ENCODE peak calls at places on chromosomes 12 and 14, in five cellular contexts. One of them, this sample, is unnamed.

GRCh38 chr12:93483151-93483807 is 16.0 kb downstream of the MRPL42 start:
- DNase-seq in SK-N-SH: no peak
- DNase-seq in AG20443: no peak
- DNase-seq in HS-27A: no peak
- DNase-seq in ACHN: no peak
- DNase-seq in this sample: no peak

GRCh38 chr14:54816450-54816849 is 86.2 kb downstream of the GCH1 start:
- DNase-seq in HS-27A: no peak
- DNase-seq in AG20443: no peak
- DNase-seq in ACHN: no peak
- DNase-seq in SK-N-SH: peak; percentile 54
- DNase-seq in this sample: no peak

GRCh38 chr12:48514728-48515127 is 10.7 kb upstream of the OR8S1 start:
- DNase-seq in HS-27A: no peak
- DNase-seq in SK-N-SH: no peak
- DNase-seq in AG20443: no peak
- DNase-seq in ACHN: no peak
- DNase-seq in this sample: no peak

GRCh38 chr12:89650239-89650638 is 58.4 kb downstream of the ATP2B1 start:
- DNase-seq in ACHN: no peak
- DNase-seq in HS-27A: no peak
- DNase-seq in SK-N-SH: no peak
- DNase-seq in AG20443: no peak
- DNase-seq in this sample: no peak

GRCh38 chr12:42609605-42610004 is 20.1 kb upstream of the PRICKLE1 start:
- DNase-seq in HS-27A: no peak
- DNase-seq in SK-N-SH: no peak
- DNase-seq in ACHN: peak; percentile 28
- DNase-seq in AG20443: no peak
- DNase-seq in this sample: no peak

GRCh38 chr14:57227083-57227482 is 41.6 kb downstream of the EXOC5 start:
- DNase-seq in ACHN: no peak
- DNase-seq in SK-N-SH: no peak
- DNase-seq in HS-27A: no peak
- DNase-seq in AG20443: no peak
- DNase-seq in this sample: no peak

GRCh38 chr14:49483266-49483665 is 102.9 kb downstream of the RPS29 start:
- DNase-seq in SK-N-SH: peak; percentile 31
- DNase-seq in ACHN: no peak
- DNase-seq in AG20443: no peak
- DNase-seq in HS-27A: no peak
- DNase-seq in this sample: no peak

GRCh38 chr12:25629341-25629740 is 76.3 kb upstream of the LMNTD1 start:
- DNase-seq in HS-27A: no peak
- DNase-seq in AG20443: no peak
- DNase-seq in SK-N-SH: no peak
- DNase-seq in ACHN: no peak
- DNase-seq in this sample: no peak

GRCh38 chr12:54412786-54413185 is 6.3 kb downstream of the ITGA5 start:
- DNase-seq in HS-27A: no peak
- DNase-seq in AG20443: no peak
- DNase-seq in SK-N-SH: no peak
- DNase-seq in ACHN: no peak
- DNase-seq in this sample: no peak

GRCh38 chr12:47744005-47744651 is 14.6 kb downstream of the RAPGEF3 start:
- DNase-seq in AG20443: no peak
- DNase-seq in ACHN: no peak
- DNase-seq in SK-N-SH: peak; percentile 51
- DNase-seq in HS-27A: no peak
- DNase-seq in this sample: no peak

GRCh38 chr12:51951843-51952722 is 584 bp downstream of the ACVR1B start:
- DNase-seq in SK-N-SH: peak; percentile 30
- DNase-seq in HS-27A: no peak
- DNase-seq in AG20443: peak; percentile 38
- DNase-seq in ACHN: peak; percentile 17
- DNase-seq in this sample: no peak

GRCh38 chr14:67607646-67608045 is 7.6 kb upstream of the PIGH start:
- DNase-seq in SK-N-SH: no peak
- DNase-seq in ACHN: no peak
- DNase-seq in HS-27A: no peak
- DNase-seq in AG20443: no peak
- DNase-seq in this sample: no peak

GRCh38 chr14:96363751-96364336 is 518 bp downstream of the GSKIP start:
- DNase-seq in ACHN: peak; percentile 64
- DNase-seq in HS-27A: no peak
- DNase-seq in SK-N-SH: peak; percentile 55
- DNase-seq in AG20443: peak; percentile 55
- DNase-seq in this sample: no peak

GRCh38 chr14:68569546-68569908 is 223.3 kb downstream of the ZFP36L1 start:
- DNase-seq in SK-N-SH: no peak
- DNase-seq in HS-27A: no peak
- DNase-seq in AG20443: no peak
- DNase-seq in ACHN: no peak
- DNase-seq in this sample: no peak

GRCh38 chr12:15268927-15269552 is 47.8 kb upstream of the RERG start:
- DNase-seq in SK-N-SH: peak; percentile 67
- DNase-seq in ACHN: peak; percentile 85
- DNase-seq in AG20443: peak; percentile 73
- DNase-seq in HS-27A: peak; percentile 40
- DNase-seq in this sample: peak; percentile 1

GRCh38 chr14:53840444-53840843 is 116.2 kb downstream of the BMP4 start:
- DNase-seq in SK-N-SH: no peak
- DNase-seq in AG20443: no peak
- DNase-seq in ACHN: no peak
- DNase-seq in HS-27A: no peak
- DNase-seq in this sample: no peak

GRCh38 chr12:67909681-67910080 is 79.6 kb upstream of the IFNG-AS1 start:
- DNase-seq in SK-N-SH: no peak
- DNase-seq in AG20443: no peak
- DNase-seq in HS-27A: no peak
- DNase-seq in ACHN: peak; percentile 28
- DNase-seq in this sample: no peak

GRCh38 chr14:58298477-58298879 is at the start of gene ARID4A:
- DNase-seq in SK-N-SH: no peak
- DNase-seq in HS-27A: no peak
- DNase-seq in ACHN: no peak
- DNase-seq in AG20443: no peak
- DNase-seq in this sample: no peak

GRCh38 chr12:68792952-68793351 is 15.0 kb upstream of the MDM2 start:
- DNase-seq in HS-27A: peak; percentile 17
- DNase-seq in SK-N-SH: peak; percentile 65
- DNase-seq in AG20443: peak; percentile 59
- DNase-seq in ACHN: peak; percentile 86
- DNase-seq in this sample: no peak

GRCh38 chr12:110698171-110698902 is 9.4 kb upstream of the HVCN1 start:
- DNase-seq in HS-27A: peak; percentile 8
- DNase-seq in ACHN: peak; percentile 92
- DNase-seq in SK-N-SH: no peak
- DNase-seq in AG20443: peak; percentile 76
- DNase-seq in this sample: peak; percentile 73

GRCh38 chr14:103480595-103480994 is 42.0 kb downstream of the CKB start:
- DNase-seq in SK-N-SH: no peak
- DNase-seq in HS-27A: no peak
- DNase-seq in AG20443: no peak
- DNase-seq in ACHN: no peak
- DNase-seq in this sample: no peak

GRCh38 chr14:76780875-76781647 is 19.8 kb downstream of the VASH1 start:
- DNase-seq in ACHN: no peak
- DNase-seq in HS-27A: no peak
- DNase-seq in SK-N-SH: peak; percentile 63
- DNase-seq in AG20443: no peak
- DNase-seq in this sample: no peak

GRCh38 chr12:122471324-122472226 is 29.2 kb downstream of the ZCCHC8 start:
- DNase-seq in AG20443: peak; percentile 51
- DNase-seq in HS-27A: peak; percentile 39
- DNase-seq in ACHN: peak; percentile 87
- DNase-seq in SK-N-SH: peak; percentile 58
- DNase-seq in this sample: peak; percentile 31

GRCh38 chr12:89733579-89734201 is 25.1 kb upstream of the ATP2B1 start:
- DNase-seq in SK-N-SH: no peak
- DNase-seq in HS-27A: peak; percentile 92
- DNase-seq in AG20443: peak; percentile 53
- DNase-seq in ACHN: peak; percentile 23
- DNase-seq in this sample: peak; percentile 96

GRCh38 chr14:53894456-53894855 is 62.2 kb downstream of the BMP4 start:
- DNase-seq in SK-N-SH: no peak
- DNase-seq in HS-27A: peak; percentile 72
- DNase-seq in AG20443: peak; percentile 58
- DNase-seq in ACHN: peak; percentile 29
- DNase-seq in this sample: no peak

GRCh38 chr12:96502477-96502876 is 13.1 kb downstream of the CFAP54 start:
- DNase-seq in HS-27A: no peak
- DNase-seq in AG20443: no peak
- DNase-seq in SK-N-SH: no peak
- DNase-seq in ACHN: no peak
- DNase-seq in this sample: no peak

GRCh38 chr14:51657762-51658161 is 6.1 kb downstream of the FRMD6 start:
- DNase-seq in HS-27A: no peak
- DNase-seq in ACHN: no peak
- DNase-seq in AG20443: no peak
- DNase-seq in SK-N-SH: no peak
- DNase-seq in this sample: no peak

GRCh38 chr12:49893753-49894752 is 9.6 kb downstream of the FAIM2 start:
- DNase-seq in AG20443: no peak
- DNase-seq in HS-27A: no peak
- DNase-seq in ACHN: peak; percentile 54
- DNase-seq in SK-N-SH: no peak
- DNase-seq in this sample: no peak

GRCh38 chr12:31215521-31216232 is 110.3 kb downstream of the SINHCAF start:
- DNase-seq in HS-27A: no peak
- DNase-seq in SK-N-SH: no peak
- DNase-seq in AG20443: no peak
- DNase-seq in ACHN: no peak
- DNase-seq in this sample: no peak

GRCh38 chr12:86551146-86551571 is 295.0 kb upstream of the MGAT4C start:
- DNase-seq in AG20443: no peak
- DNase-seq in HS-27A: no peak
- DNase-seq in ACHN: no peak
- DNase-seq in SK-N-SH: no peak
- DNase-seq in this sample: no peak

GRCh38 chr12:22719745-22720144 is 94.8 kb downstream of the ETNK1 start:
- DNase-seq in SK-N-SH: no peak
- DNase-seq in ACHN: no peak
- DNase-seq in AG20443: no peak
- DNase-seq in HS-27A: no peak
- DNase-seq in this sample: no peak

GRCh38 chr12:20423557-20423956 is 55.2 kb downstream of the PDE3A start:
- DNase-seq in HS-27A: no peak
- DNase-seq in ACHN: no peak
- DNase-seq in AG20443: no peak
- DNase-seq in SK-N-SH: no peak
- DNase-seq in this sample: no peak

GRCh38 chr12:122144885-122145284 is 29.1 kb downstream of the IL31 start:
- DNase-seq in AG20443: no peak
- DNase-seq in ACHN: no peak
- DNase-seq in HS-27A: no peak
- DNase-seq in SK-N-SH: no peak
- DNase-seq in this sample: no peak

GRCh38 chr12:49287876-49288275 is 7.1 kb upstream of the PRPH start:
- DNase-seq in HS-27A: no peak
- DNase-seq in AG20443: peak; percentile 9
- DNase-seq in SK-N-SH: no peak
- DNase-seq in ACHN: no peak
- DNase-seq in this sample: no peak

GRCh38 chr12:54082402-54082892 is 28.8 kb downstream of the HOXC4 start:
- DNase-seq in AG20443: no peak
- DNase-seq in SK-N-SH: peak; percentile 65
- DNase-seq in ACHN: peak; percentile 32
- DNase-seq in HS-27A: no peak
- DNase-seq in this sample: no peak

GRCh38 chr12:108839011-108839889 is 18.1 kb downstream of the SSH1 start:
- DNase-seq in ACHN: no peak
- DNase-seq in HS-27A: peak; percentile 76
- DNase-seq in SK-N-SH: peak; percentile 61
- DNase-seq in AG20443: peak; percentile 76
- DNase-seq in this sample: peak; percentile 48